ENCODE peak calls at places on chromosomes 13 and 19, in five cellular contexts. L, Z, U, C and Q are unnamed samples.

GRCh38 chr19:17555929-17556813 is 722 bp downstream of the COLGALT1 start:
- DNase-seq in L (peak; percentile 25), Z (peak; percentile 45), U (peak; percentile 73), C (peak; percentile 69), Q (no peak)

GRCh38 chr13:111061338-111062045 is 53.6 kb upstream of the ARHGEF7 start:
- DNase-seq in L (no peak), Z (no peak), U (peak; percentile 59), C (no peak), Q (no peak)

GRCh38 chr19:38234615-38235014 is 10.6 kb upstream of the DPF1 start:
- DNase-seq in L (no peak), Z (no peak), U (no peak), C (no peak), Q (no peak)

GRCh38 chr13:73465629-73465974 is 406.8 kb downstream of the KLF5 start:
- DNase-seq in L (peak; percentile 3), Z (peak; percentile 64), U (no peak), C (no peak), Q (no peak)

GRCh38 chr19:2355168-2356035 is 4.7 kb upstream of the TMPRSS9 start:
- DNase-seq in L (no peak), Z (peak; percentile 23), U (no peak), C (no peak), Q (no peak)

GRCh38 chr13:79870123-79870522 is 389.2 kb downstream of the NDFIP2 start:
- DNase-seq in L (no peak), Z (peak; percentile 36), U (no peak), C (no peak), Q (no peak)

GRCh38 chr13:93624371-93624777 is 397.8 kb downstream of the GPC6 start:
- DNase-seq in L (peak; percentile 3), Z (peak; percentile 77), U (no peak), C (no peak), Q (no peak)

GRCh38 chr13:88395804-88396203 is 724.6 kb downstream of the SLITRK5 start:
- DNase-seq in L (no peak), Z (no peak), U (no peak), C (no peak), Q (no peak)

GRCh38 chr19:38004100-38004504 is 97.1 kb downstream of the SIPA1L3 start:
- DNase-seq in L (peak; percentile 26), Z (peak; percentile 76), U (no peak), C (no peak), Q (no peak)

GRCh38 chr19:2533072-2533425 is 57.1 kb downstream of the GADD45B start:
- DNase-seq in L (no peak), Z (no peak), U (no peak), C (no peak), Q (no peak)

GRCh38 chr13:40228981-40229380 is 437.5 kb downstream of the FOXO1 start:
- DNase-seq in L (no peak), Z (no peak), U (no peak), C (no peak), Q (no peak)

GRCh38 chr19:311813-312261 is 20.6 kb upstream of the PLPP2 start:
- DNase-seq in L (no peak), Z (no peak), U (no peak), C (no peak), Q (no peak)

GRCh38 chr19:5914358-5914774 is 312 bp downstream of the CAPS start:
- DNase-seq in L (no peak), Z (no peak), U (no peak), C (no peak), Q (no peak)

GRCh38 chr13:33087790-33088189 is 71.6 kb downstream of the KL start:
- DNase-seq in L (no peak), Z (peak; percentile 56), U (no peak), C (no peak), Q (no peak)

GRCh38 chr13:25196971-25197370 is 24.9 kb upstream of the AMER2 start:
- DNase-seq in L (no peak), Z (no peak), U (no peak), C (no peak), Q (no peak)

GRCh38 chr13:51453959-51454703 is 1.3 kb upstream of the INTS6 start:
- DNase-seq in L (no peak), Z (peak; percentile 33), U (no peak), C (no peak), Q (no peak)

GRCh38 chr13:102904408-102904862 is 58.6 kb downstream of the ERCC5 start:
- DNase-seq in L (no peak), Z (no peak), U (no peak), C (no peak), Q (no peak)

GRCh38 chr13:106078191-106078590 is 457.3 kb downstream of the EFNB2 start:
- DNase-seq in L (peak; percentile 53), Z (peak; percentile 76), U (no peak), C (no peak), Q (no peak)

GRCh38 chr13:105655046-105655445 is 880.4 kb downstream of the EFNB2 start:
- DNase-seq in L (peak; percentile 79), Z (peak; percentile 83), U (no peak), C (no peak), Q (no peak)

GRCh38 chr13:28641600-28641926 is 17.4 kb upstream of the POMP start:
- DNase-seq in L (no peak), Z (no peak), U (no peak), C (no peak), Q (no peak)

GRCh38 chr19:2261438-2262172 is 5.4 kb upstream of the JSRP1 start:
- DNase-seq in L (no peak), Z (no peak), U (no peak), C (no peak), Q (peak; percentile 51)

DNA sequence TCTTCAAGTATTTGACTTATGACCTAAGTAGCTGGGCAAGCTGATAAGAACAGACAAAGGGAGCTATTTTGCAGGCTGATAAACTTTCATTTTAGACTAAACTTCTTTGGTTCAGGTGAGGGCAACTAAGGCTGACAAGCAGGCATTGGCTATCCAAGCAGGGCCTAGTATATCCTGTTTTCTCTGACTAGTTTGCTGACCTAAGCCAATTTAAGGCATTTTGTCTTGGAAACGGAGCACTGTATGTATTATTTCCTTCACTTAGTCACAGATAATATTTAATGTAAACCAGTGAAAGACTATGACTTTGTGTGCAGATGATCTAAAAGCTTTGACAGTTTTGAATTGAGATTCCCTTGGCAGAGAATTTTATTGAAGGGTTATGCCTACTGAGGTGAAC is 172.5 kb downstream of the POU4F1 start:
- DNase-seq in L (no peak), Z (no peak), U (no peak), C (no peak), Q (no peak)
- H3K27ac ChIP-seq in L (no peak overlapping the region), Z (no peak overlapping the region), U (no peak overlapping the region), C (no peak overlapping the region), Q (no peak overlapping the region)

GRCh38 chr19:10420444-10421239 is at the start of gene PDE4A:
- DNase-seq in L (no peak), Z (peak; percentile 50), U (peak; percentile 80), C (no peak), Q (peak; percentile 62)
- H3K27ac ChIP-seq in L (no peak within 1 kb of the TSS), Z (no peak within 1 kb of the TSS), U (peak within 1 kb of the TSS; percentile 47), C (no peak within 1 kb of the TSS), Q (no peak within 1 kb of the TSS)

GRCh38 chr19:13007292-13008045 is 12.2 kb downstream of the NFIX start:
- DNase-seq in L (no peak), Z (no peak), U (no peak), C (peak; percentile 89), Q (no peak)
- H3K27ac ChIP-seq in L (no peak overlapping the region), Z (peak overlapping the region; percentile 70), U (no peak overlapping the region), C (no peak overlapping the region), Q (no peak overlapping the region)

DNA sequence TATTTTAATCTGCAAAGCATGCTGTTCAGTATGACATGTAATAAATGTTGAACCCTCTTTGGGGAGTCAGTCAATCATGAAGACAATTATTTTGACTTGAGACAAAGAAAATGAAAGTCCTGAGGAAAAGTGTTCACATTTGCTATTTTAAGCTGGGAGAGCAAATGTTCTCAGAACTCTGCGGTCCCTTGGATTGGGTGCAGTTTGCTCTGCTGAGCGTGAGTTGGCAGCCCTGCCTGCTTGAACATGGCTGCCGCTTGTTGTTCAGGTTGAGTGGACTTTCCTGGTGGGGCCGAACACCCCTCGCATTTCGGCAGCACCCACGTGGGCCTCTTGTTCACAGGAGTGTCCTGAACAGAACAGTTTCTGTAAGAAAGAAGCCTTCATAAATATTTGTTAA is 10.8 kb upstream of the RNF113B start:
- DNase-seq in L (no peak), Z (no peak), U (no peak), C (no peak), Q (no peak)
- H3K27ac ChIP-seq in L (no peak overlapping the region), Z (no peak overlapping the region), U (no peak overlapping the region), C (no peak overlapping the region), Q (no peak overlapping the region)

GRCh38 chr19:48968813-48969218 is 3.7 kb downstream of the FTL start:
- DNase-seq in L (no peak), Z (no peak), U (no peak), C (no peak), Q (no peak)

GRCh38 chr19:48966541-48967345 is 1.6 kb downstream of the FTL start:
- DNase-seq in L (no peak), Z (no peak), U (no peak), C (no peak), Q (no peak)

GRCh38 chr19:48967346-48968178 is 2.5 kb downstream of the FTL start:
- DNase-seq in L (no peak), Z (peak; percentile 49), U (no peak), C (peak; percentile 55), Q (no peak)

GRCh38 chr19:48969276-48970138 is 4.4 kb downstream of the FTL start:
- DNase-seq in L (no peak), Z (no peak), U (no peak), C (no peak), Q (no peak)

GRCh38 chr19:48968179-48968661 is 3.1 kb downstream of the FTL start:
- DNase-seq in L (no peak), Z (no peak), U (no peak), C (no peak), Q (no peak)
- H3K27ac ChIP-seq in L (no peak overlapping the region), Z (no peak overlapping the region), U (no peak overlapping the region), C (no peak overlapping the region), Q (no peak overlapping the region)

GRCh38 chr19:14406645-14407331 is 12.4 kb downstream of the DDX39A start:
- DNase-seq in L (no peak), Z (no peak), U (no peak), C (no peak), Q (no peak)
- H3K27ac ChIP-seq in L (no peak overlapping the region), Z (peak overlapping the region; percentile 10), U (no peak overlapping the region), C (no peak overlapping the region), Q (no peak overlapping the region)

GRCh38 chr13:49667773-49668172 is 23.5 kb downstream of the EBPL start:
- DNase-seq in L (peak; percentile 31), Z (peak; percentile 22), U (no peak), C (no peak), Q (no peak)

GRCh38 chr13:49670828-49671227 is 20.5 kb downstream of the EBPL start:
- DNase-seq in L (no peak), Z (no peak), U (no peak), C (no peak), Q (no peak)

GRCh38 chr13:49664606-49665005 is 26.7 kb downstream of the EBPL start:
- DNase-seq in L (no peak), Z (no peak), U (no peak), C (no peak), Q (no peak)

GRCh38 chr13:49669735-49670309 is 21.5 kb downstream of the EBPL start:
- DNase-seq in L (peak; percentile 56), Z (peak; percentile 63), U (peak; percentile 68), C (peak; percentile 44), Q (no peak)
- H3K27ac ChIP-seq in L (no peak overlapping the region), Z (no peak overlapping the region), U (no peak overlapping the region), C (no peak overlapping the region), Q (no peak overlapping the region)